ENCODE peak calls at places on chromosomes 1 and 21, in eight cellular contexts. One of them, this sample, is unnamed. For H3K36me3, the result is how much of the 10 kb centered on the place peaks cover.

GRCh38 chr1:70874063-70874462 is 173.6 kb downstream of the PTGER3 start:
- DNase-seq in hepatocyte: no peak
- DNase-seq in A673: no peak
- DNase-seq in fibroblast of lung: no peak
- DNase-seq in tibial artery: no peak
- DNase-seq in heart left ventricle: no peak
- DNase-seq in heart right ventricle: no peak
- DNase-seq in tibial nerve: no peak
- DNase-seq in this sample: no peak

GRCh38 chr1:97640677-97641076 is 280.2 kb downstream of the DPYD start:
- DNase-seq in heart left ventricle: no peak
- DNase-seq in tibial artery: no peak
- DNase-seq in heart right ventricle: no peak
- DNase-seq in hepatocyte: no peak
- DNase-seq in A673: no peak
- DNase-seq in tibial nerve: no peak
- DNase-seq in fibroblast of lung: no peak
- DNase-seq in this sample: no peak

GRCh38 chr1:151060241-151061011 is at the start of gene MLLT11:
- DNase-seq in hepatocyte: peak
- DNase-seq in heart right ventricle: peak
- DNase-seq in tibial nerve: no peak
- DNase-seq in fibroblast of lung: peak
- DNase-seq in heart left ventricle: peak
- DNase-seq in tibial artery: peak
- DNase-seq in A673: peak
- DNase-seq in this sample: peak

GRCh38 chr1:34710811-34711210 is 44.0 kb upstream of the GJB5 start:
- DNase-seq in tibial artery: no peak
- DNase-seq in fibroblast of lung: no peak
- DNase-seq in heart left ventricle: no peak
- DNase-seq in hepatocyte: no peak
- DNase-seq in A673: no peak
- DNase-seq in heart right ventricle: no peak
- DNase-seq in tibial nerve: no peak
- DNase-seq in this sample: no peak

GRCh38 chr1:109803901-109804331 is 40.2 kb upstream of the EPS8L3 start:
- DNase-seq in A673: peak
- DNase-seq in tibial nerve: no peak
- DNase-seq in heart left ventricle: peak
- DNase-seq in fibroblast of lung: no peak
- DNase-seq in heart right ventricle: no peak
- DNase-seq in hepatocyte: no peak
- DNase-seq in tibial artery: peak
- DNase-seq in this sample: no peak

GRCh38 chr21:34582506-34583150 is 32.3 kb downstream of the RCAN1 start:
- DNase-seq in A673: peak
- DNase-seq in fibroblast of lung: peak
- DNase-seq in heart left ventricle: peak
- DNase-seq in hepatocyte: peak
- DNase-seq in tibial artery: no peak
- DNase-seq in heart right ventricle: peak
- DNase-seq in tibial nerve: no peak
- DNase-seq in this sample: peak

GRCh38 chr1:94160811-94161210 is 39.9 kb upstream of the ABCA4 start:
- DNase-seq in hepatocyte: peak
- DNase-seq in tibial artery: no peak
- DNase-seq in heart left ventricle: no peak
- DNase-seq in heart right ventricle: no peak
- DNase-seq in A673: peak
- DNase-seq in tibial nerve: no peak
- DNase-seq in fibroblast of lung: peak
- DNase-seq in this sample: no peak

GRCh38 chr1:85182700-85183099 is 18.1 kb downstream of the SYDE2 start:
- DNase-seq in A673: no peak
- DNase-seq in tibial nerve: no peak
- DNase-seq in fibroblast of lung: no peak
- DNase-seq in heart left ventricle: no peak
- DNase-seq in hepatocyte: no peak
- DNase-seq in tibial artery: no peak
- DNase-seq in heart right ventricle: no peak
- DNase-seq in this sample: no peak

DNA sequence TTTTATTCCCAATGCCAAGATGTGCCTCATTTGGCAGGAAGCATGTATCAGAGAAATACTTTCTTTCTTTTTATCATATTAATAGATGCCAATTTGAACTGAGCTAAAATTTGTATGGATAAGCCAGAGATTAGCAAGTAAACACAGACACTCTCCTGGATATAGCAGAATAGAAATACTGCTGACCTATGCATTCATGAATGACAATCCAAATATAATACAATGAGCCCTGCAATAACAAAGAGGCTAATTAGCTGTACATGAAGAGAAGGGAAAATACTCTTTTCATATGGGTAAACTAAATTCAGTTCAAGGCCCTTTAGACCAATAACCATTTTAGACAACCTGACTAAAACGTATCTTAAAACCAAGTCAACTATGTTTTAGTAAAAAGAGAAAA is 388.1 kb upstream of the NR5A2 start:
- DNase-seq in fibroblast of lung: no peak
- DNase-seq in heart right ventricle: no peak
- DNase-seq in hepatocyte: no peak
- DNase-seq in tibial nerve: no peak
- DNase-seq in tibial artery: no peak
- DNase-seq in heart left ventricle: no peak
- DNase-seq in A673: no peak
- DNase-seq in this sample: no peak
- TF ChIP-seq CTCF in fibroblast of lung: no peak
- TF ChIP-seq CTCF in heart right ventricle: no peak
- TF ChIP-seq CTCF in hepatocyte: no peak
- TF ChIP-seq CTCF in tibial nerve: no peak
- TF ChIP-seq CTCF in tibial artery: no peak
- TF ChIP-seq CTCF in heart left ventricle: no peak
- TF ChIP-seq CTCF in A673: no peak
- TF ChIP-seq CTCF in this sample: no peak

GRCh38 chr1:38046333-38046883 is at the start of gene POU3F1:
- DNase-seq in A673: no peak
- DNase-seq in tibial artery: no peak
- DNase-seq in heart right ventricle: peak
- DNase-seq in tibial nerve: no peak
- DNase-seq in hepatocyte: no peak
- DNase-seq in fibroblast of lung: no peak
- DNase-seq in heart left ventricle: no peak
- DNase-seq in this sample: no peak

GRCh38 chr1:38043036-38043747 is 3.4 kb downstream of the POU3F1 start:
- DNase-seq in heart right ventricle: no peak
- DNase-seq in heart left ventricle: no peak
- DNase-seq in tibial artery: no peak
- DNase-seq in fibroblast of lung: no peak
- DNase-seq in tibial nerve: no peak
- DNase-seq in hepatocyte: no peak
- DNase-seq in A673: no peak
- DNase-seq in this sample: no peak

GRCh38 chr1:38045431-38046332 is 911 bp downstream of the POU3F1 start:
- DNase-seq in heart left ventricle: no peak
- DNase-seq in hepatocyte: no peak
- DNase-seq in heart right ventricle: peak
- DNase-seq in A673: peak
- DNase-seq in tibial nerve: no peak
- DNase-seq in tibial artery: no peak
- DNase-seq in fibroblast of lung: peak
- DNase-seq in this sample: no peak

GRCh38 chr1:38041941-38042834 is 4.4 kb downstream of the POU3F1 start:
- DNase-seq in A673: no peak
- DNase-seq in heart right ventricle: no peak
- DNase-seq in hepatocyte: no peak
- DNase-seq in heart left ventricle: no peak
- DNase-seq in fibroblast of lung: no peak
- DNase-seq in tibial nerve: no peak
- DNase-seq in tibial artery: no peak
- DNase-seq in this sample: no peak

GRCh38 chr1:38044224-38045215 is 2.1 kb downstream of the POU3F1 start:
- DNase-seq in hepatocyte: no peak
- DNase-seq in A673: peak
- DNase-seq in fibroblast of lung: peak
- DNase-seq in heart right ventricle: no peak
- DNase-seq in tibial nerve: no peak
- DNase-seq in heart left ventricle: no peak
- DNase-seq in tibial artery: no peak
- DNase-seq in this sample: no peak
- H3K4me3 ChIP-seq in hepatocyte: no peak
- H3K4me3 ChIP-seq in A673: peak
- H3K4me3 ChIP-seq in fibroblast of lung: peak
- H3K4me3 ChIP-seq in heart right ventricle: peak
- H3K4me3 ChIP-seq in tibial nerve: peak
- H3K4me3 ChIP-seq in heart left ventricle: peak
- H3K4me3 ChIP-seq in tibial artery: no peak
- H3K4me3 ChIP-seq in this sample: peak

DNA sequence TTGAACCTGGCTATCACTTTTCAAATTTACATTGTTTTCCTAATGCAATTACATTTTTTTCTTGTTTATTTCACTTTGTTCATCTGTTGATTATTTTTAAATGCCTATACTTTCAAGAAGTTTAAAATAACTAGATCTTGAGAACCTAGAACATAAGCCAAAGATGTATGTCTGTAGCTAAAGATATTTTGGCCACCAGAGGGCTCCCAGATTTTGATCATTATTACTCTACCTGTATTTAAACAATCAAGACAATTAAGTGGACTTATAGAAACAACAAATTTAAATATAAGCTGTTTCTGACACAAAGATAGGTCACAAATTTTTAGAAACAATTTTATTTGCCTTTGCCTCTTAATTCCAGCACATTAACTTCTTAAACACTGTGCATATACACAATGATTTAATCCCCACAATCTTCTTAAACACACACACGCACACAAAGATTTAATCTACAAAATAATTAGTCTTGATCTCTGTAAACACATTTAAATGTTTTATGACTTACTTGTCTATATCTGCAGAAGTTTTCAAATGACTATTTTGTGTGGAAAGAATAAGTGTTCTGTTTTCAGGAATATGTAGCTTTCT is 380.0 kb downstream of the DSCAM start:
- DNase-seq in tibial artery: no peak
- DNase-seq in heart right ventricle: no peak
- DNase-seq in heart left ventricle: no peak
- DNase-seq in hepatocyte: peak
- DNase-seq in tibial nerve: no peak
- DNase-seq in A673: no peak
- DNase-seq in fibroblast of lung: no peak
- DNase-seq in this sample: no peak
- H3K36me3 ChIP-seq in tibial artery: under half
- H3K36me3 ChIP-seq in heart right ventricle: under half
- H3K36me3 ChIP-seq in heart left ventricle: under half
- H3K36me3 ChIP-seq in hepatocyte: under half
- H3K36me3 ChIP-seq in tibial nerve: under half
- H3K36me3 ChIP-seq in A673: under half
- H3K36me3 ChIP-seq in fibroblast of lung: under half
- H3K36me3 ChIP-seq in this sample: under half

GRCh38 chr1:113958691-113959090 is 20.6 kb upstream of the OLFML3 start:
- DNase-seq in fibroblast of lung: no peak
- DNase-seq in hepatocyte: no peak
- DNase-seq in heart right ventricle: no peak
- DNase-seq in heart left ventricle: no peak
- DNase-seq in tibial artery: no peak
- DNase-seq in tibial nerve: no peak
- DNase-seq in A673: no peak
- DNase-seq in this sample: no peak

GRCh38 chr1:113966013-113966412 is 13.3 kb upstream of the OLFML3 start:
- DNase-seq in tibial artery: no peak
- DNase-seq in heart left ventricle: no peak
- DNase-seq in heart right ventricle: no peak
- DNase-seq in fibroblast of lung: no peak
- DNase-seq in A673: no peak
- DNase-seq in hepatocyte: no peak
- DNase-seq in tibial nerve: no peak
- DNase-seq in this sample: no peak

GRCh38 chr1:113963281-113963906 is 15.9 kb upstream of the OLFML3 start:
- DNase-seq in heart left ventricle: no peak
- DNase-seq in fibroblast of lung: peak
- DNase-seq in tibial artery: no peak
- DNase-seq in hepatocyte: no peak
- DNase-seq in tibial nerve: no peak
- DNase-seq in A673: no peak
- DNase-seq in heart right ventricle: no peak
- DNase-seq in this sample: no peak
- TF ChIP-seq CTCF in heart left ventricle: no peak
- TF ChIP-seq CTCF in fibroblast of lung: peak
- TF ChIP-seq CTCF in tibial artery: peak
- TF ChIP-seq CTCF in hepatocyte: no peak
- TF ChIP-seq CTCF in tibial nerve: no peak
- TF ChIP-seq CTCF in A673: peak
- TF ChIP-seq CTCF in heart right ventricle: no peak
- TF ChIP-seq CTCF in this sample: no peak

DNA sequence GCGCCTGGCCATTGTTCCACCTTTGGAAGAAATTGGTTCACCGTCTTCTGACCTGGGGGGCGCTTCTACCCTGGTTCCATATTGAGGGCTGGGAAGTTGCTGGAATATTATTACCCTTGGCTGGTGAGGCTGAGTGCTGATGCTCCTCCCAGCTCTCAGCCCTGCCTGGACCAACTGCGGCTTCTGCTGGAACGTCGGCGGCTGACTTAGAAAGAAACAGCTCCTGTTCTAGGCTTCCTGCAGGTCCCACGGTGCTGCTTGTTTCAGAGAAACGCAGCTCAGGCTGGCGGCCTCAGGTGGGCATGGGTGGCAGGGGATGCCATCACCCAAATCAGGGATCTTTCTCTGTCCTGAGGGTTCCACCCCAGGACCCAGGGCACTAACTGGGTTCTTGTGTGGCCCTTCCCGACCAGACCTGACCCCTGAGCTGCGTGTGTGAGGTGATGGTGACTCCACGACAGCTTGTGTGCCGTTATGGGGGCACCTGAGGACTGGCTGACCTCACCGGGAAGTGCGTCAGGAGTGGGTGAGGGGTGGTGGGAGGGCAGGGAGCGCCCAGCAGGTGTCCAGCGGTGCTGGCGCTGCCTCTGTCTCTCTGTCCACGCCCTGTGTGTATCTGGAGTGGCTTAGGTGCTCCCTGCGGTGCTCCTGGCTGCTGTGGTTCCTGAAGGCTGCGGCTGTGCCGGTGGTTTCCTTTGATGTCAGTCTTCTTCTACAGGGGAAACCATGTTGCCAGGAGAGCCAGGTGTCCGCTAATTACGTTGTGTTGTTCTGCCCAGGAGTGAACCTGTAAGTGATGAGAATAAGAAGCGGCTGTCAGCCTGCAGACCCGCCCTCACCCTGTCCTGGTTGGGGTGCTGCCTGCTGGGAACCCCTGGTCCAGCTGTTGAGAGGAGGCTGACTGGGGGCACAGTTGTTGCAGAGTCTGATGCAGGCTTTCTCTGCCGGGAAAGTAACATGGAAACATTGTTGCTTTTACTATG is 8.9 kb downstream of the SKI start:
- DNase-seq in heart left ventricle: peak
- DNase-seq in A673: no peak
- DNase-seq in fibroblast of lung: no peak
- DNase-seq in hepatocyte: no peak
- DNase-seq in tibial artery: no peak
- DNase-seq in heart right ventricle: no peak
- DNase-seq in tibial nerve: no peak
- DNase-seq in this sample: no peak
- H3K4me3 ChIP-seq in heart left ventricle: no peak
- H3K4me3 ChIP-seq in A673: no peak
- H3K4me3 ChIP-seq in fibroblast of lung: no peak
- H3K4me3 ChIP-seq in hepatocyte: no peak
- H3K4me3 ChIP-seq in tibial artery: peak
- H3K4me3 ChIP-seq in heart right ventricle: no peak
- H3K4me3 ChIP-seq in tibial nerve: no peak
- H3K4me3 ChIP-seq in this sample: no peak

This sample was measured in GM06990.